ENCODE peak calls at places on chromosomes 11 and 22, in nine cellular contexts. B is T-cell; Y is left colon; U is Daoy; C is transverse colon; D is AG08396; J is IMR-90; W is NCI-H774; R is activated T-cell treated with anti-CD3 and anti-CD28 coated beads, Interleukin-2, amount 50 U/mL, for 72 hours. V is an unnamed sample.

GRCh38 chr11:64686466-64687175 is 36.4 kb downstream of the NRXN2 start:
- DNase-seq in B (no peak), R (no peak), Y (no peak), D (no peak), J (peak), U (no peak), C (no peak), W (no peak), V (no peak)

GRCh38 chr11:18308242-18308641 is 13.7 kb downstream of the HPS5 start:
- DNase-seq in Y (no peak), D (no peak), J (no peak), W (no peak), C (no peak), B (no peak), U (no peak), R (no peak), V (no peak)

GRCh38 chr22:28981818-28982499 is 79.7 kb downstream of the C22orf31 start:
- DNase-seq in C (no peak), Y (no peak), R (no peak), B (no peak), W (no peak), D (no peak), U (no peak), J (no peak), V (no peak)

GRCh38 chr11:3627291-3627690 is 14.5 kb downstream of the ART5 start:
- DNase-seq in U (peak), D (peak), W (no peak), Y (no peak), R (no peak), B (no peak), J (peak), C (no peak), V (no peak)

GRCh38 chr11:11691296-11692141 is 69.7 kb upstream of the GALNT18 start:
- DNase-seq in C (no peak), Y (no peak), U (no peak), J (no peak), R (no peak), B (no peak), D (no peak), W (peak), V (no peak)

GRCh38 chr22:47547881-47548630 is 785.6 kb downstream of the TBC1D22A start:
- DNase-seq in Y (no peak), B (no peak), W (no peak), C (no peak), R (no peak), J (no peak), D (no peak), U (no peak), V (no peak)

GRCh38 chr11:11414996-11415395 is 61.9 kb upstream of the CSNK2A3 start:
- DNase-seq in C (no peak), D (no peak), B (no peak), J (no peak), R (no peak), Y (no peak), U (no peak), W (no peak), V (no peak)

GRCh38 chr11:44601471-44602370 is 36.3 kb downstream of the CD82 start:
- DNase-seq in D (no peak), W (no peak), B (no peak), J (no peak), U (peak), Y (peak), C (peak), R (no peak), V (no peak)

GRCh38 chr11:10413268-10413667 is 41.8 kb upstream of the AMPD3 start:
- DNase-seq in J (peak), B (no peak), C (peak), D (no peak), W (no peak), Y (peak), R (peak), U (peak), V (peak)